ENCODE peak calls at places on chromosome 1, in nine cellular contexts. T is AG04450; S is ovary; G is heart right ventricle; K is uterus; W is PC-3; Q is fibroblast of lung; H is CD8-positive, alpha-beta T cell; M is sigmoid colon. D is an unnamed sample.

GRCh38 chr1:155499953-155500621 is 62.5 kb downstream of the ASH1L start:
- DNase-seq in Q (peak), H (no peak), G (no peak), M (no peak), S (no peak), K (no peak), W (no peak), T (no peak), D (peak)

GRCh38 chr1:222616535-222616934 is 1.4 kb upstream of the MIA3 start:
- DNase-seq in S (no peak), H (no peak), W (no peak), Q (peak), G (no peak), K (peak), T (peak), M (no peak), D (no peak)

GRCh38 chr1:17189632-17190525 is 15.0 kb upstream of the PADI1 start:
- DNase-seq in Q (peak), M (peak), H (no peak), G (no peak), W (peak), K (no peak), T (peak), S (no peak), D (no peak)

GRCh38 chr1:183719976-183720497 is 66.9 kb upstream of the APOBEC4 start:
- DNase-seq in S (no peak), M (no peak), T (no peak), Q (no peak), H (no peak), K (no peak), W (no peak), G (no peak), D (no peak)

GRCh38 chr1:80056179-80056578 is 1049.6 kb upstream of the ADGRL4 start:
- DNase-seq in W (no peak), G (no peak), S (no peak), Q (no peak), H (no peak), M (no peak), T (no peak), K (no peak), D (no peak)

GRCh38 chr1:63730211-63730610 is 43.6 kb upstream of the ROR1 start:
- DNase-seq in Q (no peak), M (no peak), H (no peak), G (no peak), S (no peak), T (no peak), W (peak), K (no peak), D (peak)

GRCh38 chr1:170664828-170665617 is 1.1 kb downstream of the PRRX1 start:
- DNase-seq in M (peak), W (no peak), T (no peak), Q (peak), K (peak), G (no peak), H (no peak), S (peak), D (no peak)

GRCh38 chr1:1199141-1199960 is 7.0 kb downstream of the TNFRSF18 start:
- DNase-seq in T (no peak), H (no peak), W (no peak), Q (no peak), M (no peak), S (peak), G (no peak), K (no peak), D (no peak)

GRCh38 chr1:44676484-44677200 is 2.1 kb downstream of the ARMH1 start:
- DNase-seq in H (no peak), T (peak), M (no peak), K (no peak), W (peak), S (no peak), Q (peak), G (no peak), D (no peak)

GRCh38 chr1:113940365-113941244 is 11.5 kb downstream of the HIPK1 start:
- DNase-seq in M (no peak), H (peak), W (no peak), K (no peak), Q (no peak), T (no peak), G (no peak), S (no peak), D (no peak)

GRCh38 chr1:237562247-237562823 is 328.4 kb downstream of the ZP4 start:
- DNase-seq in M (no peak), K (no peak), S (no peak), G (no peak), Q (peak), T (peak), H (no peak), W (peak), D (peak)

GRCh38 chr1:3284691-3285090 is 169.8 kb upstream of the ARHGEF16 start:
- DNase-seq in H (no peak), K (no peak), S (no peak), G (no peak), Q (no peak), M (no peak), T (no peak), W (no peak), D (no peak)

GRCh38 chr1:235023197-235024044 is 105.2 kb downstream of the TOMM20 start:
- DNase-seq in M (peak), H (no peak), W (no peak), S (no peak), K (no peak), G (no peak), T (no peak), Q (no peak), D (no peak)

GRCh38 chr1:25435315-25436103 is 4.8 kb downstream of the MACO1 start:
- DNase-seq in M (no peak), K (no peak), S (no peak), Q (no peak), T (no peak), H (no peak), W (no peak), G (no peak), D (no peak)
- H3K27ac ChIP-seq in M (peak), K (peak), S (no peak), Q (no peak), T (no peak), H (no peak), W (no peak), G (no peak), D (peak)

DNA sequence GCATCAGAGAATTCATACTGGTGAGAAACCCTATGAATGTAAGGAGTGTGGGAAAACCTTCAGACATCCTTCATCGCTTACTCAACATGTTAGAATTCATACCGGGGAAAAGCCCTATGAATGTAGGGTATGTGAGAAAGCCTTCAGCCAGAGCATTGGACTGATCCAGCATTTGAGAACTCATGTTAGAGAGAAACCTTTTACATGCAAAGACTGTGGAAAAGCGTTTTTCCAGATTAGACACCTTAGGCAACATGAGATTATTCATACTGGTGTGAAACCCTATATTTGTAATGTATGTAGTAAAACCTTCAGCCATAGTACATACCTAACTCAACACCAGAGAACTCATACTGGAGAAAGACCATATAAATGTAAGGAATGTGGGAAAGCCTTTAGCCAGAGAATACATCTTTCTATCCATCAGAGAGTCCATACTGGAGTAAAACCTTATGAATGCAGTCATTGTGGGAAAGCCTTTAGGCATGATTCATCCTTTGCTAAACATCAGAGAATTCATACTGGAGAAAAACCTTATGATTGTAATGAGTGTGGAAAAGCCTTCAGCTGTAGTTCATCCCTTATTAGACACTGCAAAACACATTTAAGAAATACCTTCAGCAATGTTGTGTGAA is 12.8 kb downstream of the ZFP69B start:
- DNase-seq in S (no peak), Q (peak), T (no peak), M (no peak), H (no peak), W (peak), G (no peak), K (no peak), D (no peak)
- H3K4me3 ChIP-seq in S (no peak), Q (no peak), T (no peak), M (no peak), H (no peak), W (no peak), G (no peak), K (no peak), D (no peak)

GRCh38 chr1:10788592-10789006 is 7.8 kb downstream of the CASZ1 start:
- DNase-seq in T (no peak), H (no peak), S (no peak), G (peak), W (peak), K (no peak), M (peak), Q (peak), D (no peak)
- TF ChIP-seq CTCF in T (peak), H (no peak), S (no peak), G (peak), W (peak), K (peak), M (peak), Q (peak), D (peak)

DNA sequence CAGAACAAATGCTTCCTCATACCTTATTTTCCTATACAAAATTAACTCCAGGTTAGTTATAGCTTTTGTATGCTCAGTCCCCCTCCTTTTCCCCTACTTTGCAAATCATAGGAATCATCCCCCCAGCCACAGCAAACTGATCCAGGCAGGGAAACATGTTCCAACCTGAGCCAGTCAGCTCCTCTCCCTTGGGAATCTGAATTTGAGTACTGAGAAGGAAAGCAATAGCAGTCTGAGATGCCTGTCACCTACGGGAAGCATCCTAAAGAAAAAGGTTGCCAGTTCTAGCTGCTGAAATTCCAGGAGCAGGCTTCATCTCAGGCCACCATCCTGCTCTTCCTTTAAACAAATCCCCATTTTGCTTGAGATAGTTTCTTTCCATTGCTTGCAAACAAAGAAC is 6.9 kb downstream of the ADSS2 start:
- DNase-seq in H (no peak), W (no peak), Q (peak), K (no peak), G (no peak), T (no peak), M (no peak), S (no peak), D (no peak)
- H3K27ac ChIP-seq in H (no peak), W (no peak), Q (peak), K (peak), G (no peak), T (peak), M (peak), S (no peak), D (peak)

DNA sequence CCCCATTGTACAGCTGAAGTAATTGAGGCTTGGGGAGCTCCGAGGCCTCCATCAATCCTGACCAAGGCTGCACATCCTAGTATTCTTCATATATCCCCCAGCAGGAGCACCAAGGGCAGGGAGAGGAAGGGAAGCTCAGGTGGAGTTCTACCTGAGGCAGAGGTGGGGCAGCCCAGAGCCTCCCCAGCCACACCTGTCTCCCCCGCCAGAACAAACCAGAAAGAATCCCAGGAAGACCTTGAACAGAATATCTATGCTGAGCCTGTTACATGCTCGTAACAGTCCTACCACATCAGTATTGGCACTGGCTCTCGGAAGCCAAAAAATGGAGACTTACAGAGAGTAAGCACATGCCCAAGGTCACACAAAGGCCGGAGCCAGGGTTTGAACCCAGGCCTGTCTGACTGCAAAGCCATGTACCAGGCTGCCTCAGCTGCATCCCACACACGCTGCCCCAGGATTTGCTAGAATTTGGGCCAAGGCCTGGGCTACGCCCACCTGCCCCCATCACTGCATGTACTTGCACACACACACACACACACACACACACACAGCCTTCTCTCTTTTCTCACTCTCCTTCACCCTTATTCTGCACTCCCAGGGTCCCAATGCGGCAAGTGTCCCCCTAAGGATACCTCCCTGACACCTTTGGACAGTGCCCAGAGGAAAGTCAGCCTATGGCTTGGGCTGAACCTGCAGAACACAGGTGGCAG is 4.5 kb downstream of the E2F2 start:
- DNase-seq in S (no peak), Q (no peak), T (no peak), W (no peak), K (no peak), M (no peak), H (no peak), G (no peak), D (no peak)
- H3K4me3 ChIP-seq in S (no peak), Q (no peak), T (no peak), W (no peak), K (no peak), M (no peak), H (no peak), G (no peak), D (no peak)

GRCh38 chr1:175163702-175164101 is 28.9 kb downstream of the KIAA0040 start:
- DNase-seq in T (no peak), M (no peak), Q (no peak), S (no peak), H (no peak), K (no peak), G (no peak), W (no peak), D (no peak)
- TF ChIP-seq CTCF in T (no peak), M (no peak), Q (no peak), S (no peak), H (no peak), K (no peak), G (no peak), W (no peak), D (no peak)

GRCh38 chr1:29121516-29121937 is 2.2 kb downstream of the TMEM200B start:
- DNase-seq in H (no peak), G (no peak), K (no peak), S (peak), Q (no peak), W (no peak), T (no peak), M (no peak), D (peak)

GRCh38 chr1:29121951-29122661 is 1.6 kb downstream of the TMEM200B start:
- DNase-seq in M (peak), H (no peak), S (peak), K (peak), G (peak), W (peak), Q (peak), T (no peak), D (peak)

GRCh38 chr1:29120367-29120766 is 3.3 kb downstream of the TMEM200B start:
- DNase-seq in K (no peak), W (no peak), G (no peak), T (no peak), M (no peak), S (no peak), Q (no peak), H (no peak), D (no peak)

GRCh38 chr1:29119365-29119929 is 4.3 kb downstream of the TMEM200B start:
- DNase-seq in H (no peak), Q (no peak), K (peak), G (no peak), W (no peak), S (peak), T (no peak), M (no peak), D (no peak)

GRCh38 chr1:29120955-29121485 is 2.7 kb downstream of the TMEM200B start:
- DNase-seq in K (peak), H (peak), T (no peak), W (no peak), S (peak), G (no peak), Q (peak), M (peak), D (peak)
- H3K27ac ChIP-seq in K (peak), H (no peak), T (no peak), W (no peak), S (peak), G (no peak), Q (no peak), M (peak), D (no peak)

GRCh38 chr1:47612816-47613215 is 175.0 kb downstream of the FOXD2 start:
- DNase-seq in W (no peak), G (no peak), S (no peak), T (no peak), H (no peak), K (no peak), Q (no peak), M (no peak), D (no peak)
- H3K4me3 ChIP-seq in W (no peak), G (no peak), S (no peak), T (no peak), H (no peak), K (no peak), Q (no peak), M (no peak), D (no peak)

GRCh38 chr1:117815926-117816325 is 113.5 kb downstream of the GDAP2 start:
- DNase-seq in W (peak), Q (no peak), G (no peak), S (no peak), M (no peak), H (no peak), T (no peak), K (no peak), D (no peak)
- TF ChIP-seq CTCF in W (peak), Q (no peak), G (no peak), S (no peak), M (no peak), H (no peak), T (peak), K (no peak), D (no peak)

DNA sequence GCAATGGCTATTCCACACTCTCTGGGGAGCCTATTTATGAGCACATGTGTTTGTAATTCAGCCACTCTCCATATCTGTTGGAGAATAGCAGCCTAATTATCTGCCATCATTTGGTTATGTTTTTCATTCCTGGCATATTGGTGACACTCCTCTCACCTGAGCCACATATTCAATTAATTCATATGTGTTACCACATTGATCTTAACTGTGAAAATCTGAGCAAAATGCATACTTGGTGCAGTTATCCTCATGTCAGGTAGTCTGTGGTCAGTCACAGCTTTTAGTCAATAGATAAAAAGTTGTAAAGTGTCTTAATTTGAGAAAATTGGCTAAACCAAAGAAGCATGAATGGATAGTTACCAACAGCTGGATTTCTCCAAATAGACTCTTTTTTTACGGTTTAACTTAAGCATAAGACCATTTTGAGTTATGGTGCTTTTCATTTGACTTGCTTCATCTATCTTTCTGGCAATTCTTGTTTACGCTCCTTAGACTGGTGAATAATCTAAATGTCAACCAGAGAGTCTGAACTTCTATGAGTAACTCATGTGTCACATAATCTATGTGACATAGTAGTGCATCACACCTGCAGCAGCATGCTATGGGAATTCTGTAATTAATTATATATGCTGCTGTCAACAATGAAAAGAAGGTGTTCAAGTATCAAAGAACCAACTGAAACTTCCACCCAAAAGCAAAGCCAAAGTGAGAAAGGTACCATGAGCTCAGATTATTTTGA is 187.7 kb upstream of the SGIP1 start:
- DNase-seq in M (no peak), K (no peak), G (no peak), H (no peak), W (peak), S (no peak), Q (no peak), T (no peak), D (no peak)
- H3K27ac ChIP-seq in M (no peak), K (no peak), G (no peak), H (no peak), W (peak), S (no peak), Q (no peak), T (no peak), D (peak)